ENCODE peak calls at places on chromosomes 2 and 18, in six cellular contexts. Z is retina; L is iris pigment epithelial cell; Q is CD8-positive, alpha-beta T cell; U is midbrain; K is astrocyte of the spinal cord. C is an unnamed sample.

GRCh38 chr2:78780321-78780720 is 245.2 kb upstream of the REG3G start:
- DNase-seq in Z (peak; percentile 38), L (no peak), Q (no peak), U (no peak), K (no peak), C (no peak)

GRCh38 chr2:109404681-109405080 is 209.1 kb downstream of the SEPTIN10 start:
- DNase-seq in Z (no peak), L (no peak), Q (no peak), U (no peak), K (no peak), C (no peak)

GRCh38 chr2:104606056-104606455 is 247.9 kb upstream of the POU3F3 start:
- DNase-seq in Z (no peak), L (peak; percentile 9), Q (no peak), U (no peak), K (peak; percentile 47), C (peak; percentile 64)

GRCh38 chr2:99337931-99338580 is 867 bp downstream of the EIF5B start:
- DNase-seq in Z (no peak), L (peak; percentile 28), Q (peak; percentile 4), U (no peak), K (peak; percentile 14), C (peak; percentile 40)

GRCh38 chr2:138500592-138501426 is 761 bp upstream of the SPOPL start:
- DNase-seq in Z (no peak), L (no peak), Q (no peak), U (no peak), K (no peak), C (no peak)

GRCh38 chr2:196233033-196233807 is 61.8 kb upstream of the STK17B start:
- DNase-seq in Z (no peak), L (peak; percentile 65), Q (no peak), U (no peak), K (peak; percentile 92), C (peak; percentile 73)

GRCh38 chr18:25737710-25738251 is 352.6 kb downstream of the SS18 start:
- DNase-seq in Z (peak; percentile 63), L (peak; percentile 81), Q (no peak), U (no peak), K (peak; percentile 87), C (peak; percentile 89)

GRCh38 chr2:218344090-218344754 is 12.4 kb upstream of the CATIP start:
- DNase-seq in Z (no peak), L (no peak), Q (no peak), U (no peak), K (no peak), C (no peak)

GRCh38 chr18:42069036-42069435 is 114.0 kb downstream of the PIK3C3 start:
- DNase-seq in Z (no peak), L (no peak), Q (no peak), U (no peak), K (no peak), C (no peak)

GRCh38 chr2:238095143-238095542 is 5.0 kb upstream of the ESPNL start:
- DNase-seq in Z (no peak), L (no peak), Q (no peak), U (no peak), K (no peak), C (no peak)

GRCh38 chr2:14944562-14945346 is 312.2 kb downstream of the LRATD1 start:
- DNase-seq in Z (no peak), L (peak; percentile 44), Q (no peak), U (no peak), K (peak; percentile 24), C (peak; percentile 67)

GRCh38 chr2:24831216-24831615 is 38.0 kb downstream of the CENPO start:
- DNase-seq in Z (no peak), L (no peak), Q (no peak), U (no peak), K (no peak), C (no peak)

GRCh38 chr2:90069290-90069894 is 1377.9 kb downstream of the RPIA start:
- DNase-seq in Z (peak; percentile 40), L (peak; percentile 19), Q (no peak), U (no peak), K (no peak), C (no peak)

GRCh38 chr2:237892478-237892877 is 33.1 kb downstream of the RAMP1 start:
- DNase-seq in Z (no peak), L (no peak), Q (no peak), U (no peak), K (no peak), C (no peak)

GRCh38 chr18:75090336-75090735 is 118.6 kb downstream of the PTGR3 start:
- DNase-seq in Z (no peak), L (no peak), Q (no peak), U (no peak), K (no peak), C (no peak)

GRCh38 chr18:70154591-70155194 is 50.8 kb downstream of the RTTN start:
- DNase-seq in Z (no peak), L (peak; percentile 98), Q (no peak), U (no peak), K (peak; percentile 80), C (peak; percentile 92)

GRCh38 chr2:740446-741293 is 63.5 kb upstream of the TMEM18 start:
- DNase-seq in Z (peak; percentile 96), L (peak; percentile 78), Q (no peak), U (peak; percentile 69), K (peak; percentile 99), C (peak; percentile 81)

GRCh38 chr2:45013229-45014015 is 4.2 kb upstream of the SIX2 start:
- DNase-seq in Z (peak; percentile 78), L (no peak), Q (no peak), U (no peak), K (no peak), C (peak; percentile 27)

GRCh38 chr18:1528964-1529509 is 624.4 kb downstream of the ADCYAP1 start:
- DNase-seq in Z (no peak), L (no peak), Q (no peak), U (no peak), K (no peak), C (no peak)

GRCh38 chr2:210531050-210531449 is 25.3 kb upstream of the CPS1 start:
- DNase-seq in Z (no peak), L (no peak), Q (no peak), U (no peak), K (no peak), C (no peak)

GRCh38 chr18:61360440-61361383 is 27.5 kb downstream of the CDH20 start:
- DNase-seq in Z (no peak), L (no peak), Q (no peak), U (no peak), K (no peak), C (no peak)

GRCh38 chr2:96158554-96158940 is 13.3 kb upstream of the DUSP2 start:
- DNase-seq in Z (no peak), L (no peak), Q (no peak), U (no peak), K (no peak), C (no peak)

GRCh38 chr2:37500031-37500430 is 155.6 kb downstream of the QPCT start:
- DNase-seq in Z (no peak), L (peak; percentile 80), Q (no peak), U (no peak), K (peak; percentile 15), C (no peak)

GRCh38 chr2:240687045-240687740 is 4.5 kb upstream of the AQP12A start:
- DNase-seq in Z (no peak), L (no peak), Q (no peak), U (no peak), K (no peak), C (no peak)

GRCh38 chr2:7097353-7097895 is 180.2 kb downstream of the RNF144A start:
- DNase-seq in Z (peak; percentile 93), L (peak; percentile 43), Q (peak; percentile 70), U (peak; percentile 79), K (peak; percentile 53), C (peak; percentile 84)

GRCh38 chr2:72924353-72925240 is 7.3 kb downstream of the EMX1 start:
- DNase-seq in Z (peak; percentile 75), L (no peak), Q (no peak), U (no peak), K (no peak), C (peak; percentile 35)

GRCh38 chr2:63078852-63079606 is 28.4 kb downstream of the OTX1 start:
- DNase-seq in Z (no peak), L (peak; percentile 23), Q (no peak), U (no peak), K (no peak), C (no peak)

GRCh38 chr2:99088017-99088416 is 53.5 kb upstream of the C2orf15 start:
- DNase-seq in Z (no peak), L (no peak), Q (no peak), U (no peak), K (no peak), C (no peak)

GRCh38 chr18:35983818-35984217 is 11.3 kb downstream of the RMP24 start:
- DNase-seq in Z (no peak), L (peak; percentile 73), Q (no peak), U (no peak), K (peak; percentile 61), C (peak; percentile 37)

GRCh38 chr2:67985586-67985985 is 77.2 kb downstream of the C1D start:
- DNase-seq in Z (no peak), L (peak; percentile 12), Q (no peak), U (no peak), K (no peak), C (no peak)

GRCh38 chr2:860259-860855 is 90.3 kb upstream of the SNTG2 start:
- DNase-seq in Z (no peak), L (no peak), Q (no peak), U (no peak), K (no peak), C (no peak)

GRCh38 chr2:204344119-204344518 is 201.2 kb upstream of the PARD3B start:
- DNase-seq in Z (no peak), L (no peak), Q (no peak), U (no peak), K (no peak), C (no peak)

GRCh38 chr2:182821172-182821571 is 45.3 kb downstream of the FRZB start:
- DNase-seq in Z (no peak), L (peak; percentile 19), Q (no peak), U (no peak), K (no peak), C (no peak)

GRCh38 chr18:75207298-75208054 is 1.5 kb downstream of the PTGR3 start:
- DNase-seq in Z (no peak), L (peak; percentile 45), Q (no peak), U (no peak), K (peak; percentile 64), C (peak; percentile 52)

GRCh38 chr2:97712693-97713295 is 582 bp upstream of the ZAP70 start:
- DNase-seq in Z (no peak), L (no peak), Q (no peak), U (no peak), K (no peak), C (no peak)

C was measured in astrocyte of the hippocampus.